ENCODE peak calls at places on chromosomes 11 and 22, in four cellular contexts. X is skeletal muscle cell; P is hippocampal formation; S is activated CD4-positive, alpha-beta T cell treated with anti-CD3 and anti-CD28 coated beads, Interleukin-2, amount 10 ng/mL, durations not matched to agents 7 days and 5 days. J is an unnamed sample.

GRCh38 chr11:109984634-109985289 is 108.4 kb upstream of the ZC3H12C start:
- DNase-seq in S (no peak), P (no peak), X (no peak), J (no peak)

GRCh38 chr22:46734830-46735453 is 3.1 kb downstream of the CERK start:
- DNase-seq in X (no peak), S (peak; percentile 46), P (no peak), J (no peak)

GRCh38 chr11:62025429-62026105 is 58.1 kb upstream of the FTH1 start:
- DNase-seq in S (peak; percentile 89), P (peak; percentile 19), X (peak; percentile 91), J (peak; percentile 95)

GRCh38 chr11:8291421-8292350 is 28.0 kb upstream of the LMO1 start:
- DNase-seq in P (no peak), X (no peak), S (no peak), J (no peak)

GRCh38 chr11:22466809-22467208 is 128.6 kb downstream of the SLC17A6 start:
- DNase-seq in P (no peak), X (peak; percentile 98), S (no peak), J (peak; percentile 89)

GRCh38 chr22:39287076-39287743 is 32.2 kb downstream of the RPL3 start:
- DNase-seq in P (peak; percentile 30), S (no peak), X (no peak), J (no peak)

GRCh38 chr22:31289335-31289734 is 3.0 kb downstream of the PIK3IP1 start:
- DNase-seq in S (no peak), X (no peak), P (no peak), J (no peak)

GRCh38 chr11:116426761-116427160 is 346.0 kb downstream of the BUD13 start:
- DNase-seq in P (no peak), S (no peak), X (no peak), J (no peak)

GRCh38 chr11:16924826-16925494 is 89.3 kb downstream of the PLEKHA7 start:
- DNase-seq in S (no peak), P (peak; percentile 26), X (no peak), J (no peak)

GRCh38 chr11:12167098-12167999 is 57.0 kb downstream of the MICAL2 start:
- DNase-seq in S (no peak), X (peak; percentile 76), P (no peak), J (no peak)

GRCh38 chr11:10591741-10592140 is 23.3 kb upstream of the LYVE1 start:
- DNase-seq in P (no peak), S (no peak), X (no peak), J (no peak)

GRCh38 chr22:21712751-21713427 is 22.7 kb downstream of the YPEL1 start:
- DNase-seq in P (peak; percentile 66), S (peak; percentile 60), X (no peak), J (peak; percentile 32)

GRCh38 chr11:10943968-10944367 is 86.1 kb upstream of the ZBED5 start:
- DNase-seq in S (no peak), P (no peak), X (peak; percentile 51), J (no peak)

J was measured in AG09309.